ENCODE peak calls at places on chromosomes 4 and X, in seven cellular contexts. One of them, this sample, is unnamed.

GRCh38 chr4:184102927-184103326 is 114.7 kb downstream of the ENPP6 start:
- DNase-seq in neuronal stem cell: no peak
- DNase-seq in IMR-90: no peak
- DNase-seq in H9: no peak
- DNase-seq in H1: no peak
- DNase-seq in mesenchymal stem cell: no peak
- DNase-seq in trophoblast cell: no peak
- DNase-seq in this sample: no peak

GRCh38 chrX:131910565-131910964 is 112.5 kb upstream of the STK26 start:
- DNase-seq in neuronal stem cell: no peak
- DNase-seq in IMR-90: no peak
- DNase-seq in H9: no peak
- DNase-seq in H1: no peak
- DNase-seq in mesenchymal stem cell: no peak
- DNase-seq in trophoblast cell: no peak
- DNase-seq in this sample: no peak

GRCh38 chr4:10622728-10623127 is 61.8 kb downstream of the CLNK start:
- DNase-seq in neuronal stem cell: no peak
- DNase-seq in IMR-90: no peak
- DNase-seq in H9: no peak
- DNase-seq in H1: no peak
- DNase-seq in mesenchymal stem cell: no peak
- DNase-seq in trophoblast cell: peak
- DNase-seq in this sample: peak

GRCh38 chr4:86961605-86962295 is 26.9 kb downstream of the AFF1 start:
- DNase-seq in neuronal stem cell: no peak
- DNase-seq in IMR-90: peak
- DNase-seq in H9: no peak
- DNase-seq in H1: no peak
- DNase-seq in mesenchymal stem cell: peak
- DNase-seq in trophoblast cell: no peak
- DNase-seq in this sample: no peak

GRCh38 chr4:93687304-93687703 is 141.2 kb upstream of the ATOH1 start:
- DNase-seq in neuronal stem cell: no peak
- DNase-seq in IMR-90: no peak
- DNase-seq in H9: no peak
- DNase-seq in H1: no peak
- DNase-seq in mesenchymal stem cell: no peak
- DNase-seq in trophoblast cell: no peak
- DNase-seq in this sample: no peak

GRCh38 chrX:12771445-12772069 is 19.7 kb upstream of the PRPS2 start:
- DNase-seq in neuronal stem cell: peak
- DNase-seq in IMR-90: peak
- DNase-seq in H9: peak
- DNase-seq in H1: no peak
- DNase-seq in mesenchymal stem cell: peak
- DNase-seq in trophoblast cell: peak
- DNase-seq in this sample: peak

GRCh38 chr4:121736735-121737351 is 28.1 kb downstream of the SMIM43 start:
- DNase-seq in neuronal stem cell: peak
- DNase-seq in IMR-90: peak
- DNase-seq in H9: no peak
- DNase-seq in H1: no peak
- DNase-seq in mesenchymal stem cell: peak
- DNase-seq in trophoblast cell: no peak
- DNase-seq in this sample: peak

GRCh38 chr4:76305033-76305687 is 1.4 kb upstream of the STBD1 start:
- DNase-seq in neuronal stem cell: no peak
- DNase-seq in IMR-90: no peak
- DNase-seq in H9: no peak
- DNase-seq in H1: no peak
- DNase-seq in mesenchymal stem cell: no peak
- DNase-seq in trophoblast cell: no peak
- DNase-seq in this sample: no peak

GRCh38 chrX:71367396-71367795 is 1.2 kb downstream of the TAF1 start:
- DNase-seq in neuronal stem cell: no peak
- DNase-seq in IMR-90: no peak
- DNase-seq in H9: no peak
- DNase-seq in H1: no peak
- DNase-seq in mesenchymal stem cell: no peak
- DNase-seq in trophoblast cell: no peak
- DNase-seq in this sample: peak

GRCh38 chr4:168848112-168848511 is 161.9 kb downstream of the CBR4 start:
- DNase-seq in neuronal stem cell: no peak
- DNase-seq in IMR-90: no peak
- DNase-seq in H9: no peak
- DNase-seq in H1: no peak
- DNase-seq in mesenchymal stem cell: peak
- DNase-seq in trophoblast cell: no peak
- DNase-seq in this sample: no peak

GRCh38 chr4:168848977-168849687 is 160.9 kb downstream of the CBR4 start:
- DNase-seq in neuronal stem cell: no peak
- DNase-seq in IMR-90: peak
- DNase-seq in H9: no peak
- DNase-seq in H1: no peak
- DNase-seq in mesenchymal stem cell: peak
- DNase-seq in trophoblast cell: peak
- DNase-seq in this sample: peak

GRCh38 chr4:168852387-168852786 is 157.7 kb downstream of the CBR4 start:
- DNase-seq in neuronal stem cell: no peak
- DNase-seq in IMR-90: no peak
- DNase-seq in H9: no peak
- DNase-seq in H1: no peak
- DNase-seq in mesenchymal stem cell: no peak
- DNase-seq in trophoblast cell: no peak
- DNase-seq in this sample: no peak

GRCh38 chr4:168852933-168853713 is 156.9 kb downstream of the CBR4 start:
- DNase-seq in neuronal stem cell: no peak
- DNase-seq in IMR-90: no peak
- DNase-seq in H9: no peak
- DNase-seq in H1: no peak
- DNase-seq in mesenchymal stem cell: no peak
- DNase-seq in trophoblast cell: no peak
- DNase-seq in this sample: no peak

GRCh38 chr4:168850016-168850415 is 160.0 kb downstream of the CBR4 start:
- DNase-seq in neuronal stem cell: no peak
- DNase-seq in IMR-90: no peak
- DNase-seq in H9: no peak
- DNase-seq in H1: no peak
- DNase-seq in mesenchymal stem cell: no peak
- DNase-seq in trophoblast cell: no peak
- DNase-seq in this sample: peak
- H2BK120ac ChIP-seq in neuronal stem cell: no peak
- H2BK120ac ChIP-seq in IMR-90: peak
- H2BK120ac ChIP-seq in H9: no peak
- H2BK120ac ChIP-seq in H1: no peak
- H2BK120ac ChIP-seq in mesenchymal stem cell: no peak
- H2BK120ac ChIP-seq in trophoblast cell: no peak
- H2BK120ac ChIP-seq in this sample: no peak

DNA sequence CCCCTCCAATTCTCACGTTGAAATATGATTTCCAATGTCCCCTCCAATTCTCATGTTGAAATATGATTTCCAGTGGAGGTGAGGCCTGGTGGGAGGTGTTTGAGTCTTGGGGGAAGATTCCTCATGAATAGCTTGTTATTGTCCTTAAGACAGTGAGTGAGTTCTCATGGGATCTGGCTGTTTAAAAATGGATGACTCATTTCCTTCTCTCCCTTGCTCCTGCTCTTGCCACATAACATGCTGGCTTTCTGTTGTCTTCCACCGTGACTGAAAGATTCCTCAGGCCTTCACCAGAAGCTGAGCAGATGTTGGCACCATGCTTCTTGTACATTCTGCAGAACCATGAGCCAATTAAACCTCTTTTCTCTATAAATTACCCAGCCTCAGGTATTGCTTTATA is 346.8 kb upstream of the TECRL start:
- DNase-seq in neuronal stem cell: no peak
- DNase-seq in IMR-90: no peak
- DNase-seq in H9: no peak
- DNase-seq in H1: no peak
- DNase-seq in mesenchymal stem cell: peak
- DNase-seq in trophoblast cell: no peak
- DNase-seq in this sample: no peak
- H2BK5ac ChIP-seq in neuronal stem cell: no peak
- H2BK5ac ChIP-seq in IMR-90: no peak
- H2BK5ac ChIP-seq in H9: no peak
- H2BK5ac ChIP-seq in H1: no peak
- H2BK5ac ChIP-seq in mesenchymal stem cell: no peak
- H2BK5ac ChIP-seq in trophoblast cell: no peak
- H2BK5ac ChIP-seq in this sample: no peak

GRCh38 chrX:137290011-137290410 is 256.2 kb upstream of the GPR101 start:
- DNase-seq in neuronal stem cell: no peak
- DNase-seq in IMR-90: no peak
- DNase-seq in H9: no peak
- DNase-seq in H1: no peak
- DNase-seq in mesenchymal stem cell: no peak
- DNase-seq in trophoblast cell: no peak
- DNase-seq in this sample: no peak
- H2BK120ac ChIP-seq in neuronal stem cell: no peak
- H2BK120ac ChIP-seq in IMR-90: no peak
- H2BK120ac ChIP-seq in H9: no peak
- H2BK120ac ChIP-seq in H1: no peak
- H2BK120ac ChIP-seq in mesenchymal stem cell: no peak
- H2BK120ac ChIP-seq in trophoblast cell: no peak
- H2BK120ac ChIP-seq in this sample: no peak

GRCh38 chrX:67749536-67749935 is 205.7 kb downstream of the AR start:
- DNase-seq in neuronal stem cell: no peak
- DNase-seq in IMR-90: no peak
- DNase-seq in H9: no peak
- DNase-seq in H1: no peak
- DNase-seq in mesenchymal stem cell: peak
- DNase-seq in trophoblast cell: no peak
- DNase-seq in this sample: no peak
- H2BK5ac ChIP-seq in neuronal stem cell: no peak
- H2BK5ac ChIP-seq in IMR-90: no peak
- H2BK5ac ChIP-seq in H9: no peak
- H2BK5ac ChIP-seq in H1: no peak
- H2BK5ac ChIP-seq in mesenchymal stem cell: no peak
- H2BK5ac ChIP-seq in trophoblast cell: no peak
- H2BK5ac ChIP-seq in this sample: no peak

GRCh38 chr4:3682236-3683076 is 83.7 kb upstream of the ADRA2C start:
- DNase-seq in neuronal stem cell: no peak
- DNase-seq in IMR-90: no peak
- DNase-seq in H9: no peak
- DNase-seq in H1: no peak
- DNase-seq in mesenchymal stem cell: no peak
- DNase-seq in trophoblast cell: no peak
- DNase-seq in this sample: no peak

GRCh38 chr4:3679071-3679825 is 86.9 kb upstream of the ADRA2C start:
- DNase-seq in neuronal stem cell: no peak
- DNase-seq in IMR-90: no peak
- DNase-seq in H9: peak
- DNase-seq in H1: no peak
- DNase-seq in mesenchymal stem cell: no peak
- DNase-seq in trophoblast cell: no peak
- DNase-seq in this sample: no peak

GRCh38 chr4:3679851-3680311 is 86.3 kb upstream of the ADRA2C start:
- DNase-seq in neuronal stem cell: no peak
- DNase-seq in IMR-90: no peak
- DNase-seq in H9: peak
- DNase-seq in H1: no peak
- DNase-seq in mesenchymal stem cell: no peak
- DNase-seq in trophoblast cell: no peak
- DNase-seq in this sample: no peak

GRCh38 chr4:3681191-3681590 is 85.0 kb upstream of the ADRA2C start:
- DNase-seq in neuronal stem cell: no peak
- DNase-seq in IMR-90: no peak
- DNase-seq in H9: peak
- DNase-seq in H1: no peak
- DNase-seq in mesenchymal stem cell: no peak
- DNase-seq in trophoblast cell: no peak
- DNase-seq in this sample: no peak

GRCh38 chr4:3680656-3681055 is 85.5 kb upstream of the ADRA2C start:
- DNase-seq in neuronal stem cell: no peak
- DNase-seq in IMR-90: no peak
- DNase-seq in H9: peak
- DNase-seq in H1: no peak
- DNase-seq in mesenchymal stem cell: no peak
- DNase-seq in trophoblast cell: no peak
- DNase-seq in this sample: no peak
- H2BK120ac ChIP-seq in neuronal stem cell: no peak
- H2BK120ac ChIP-seq in IMR-90: no peak
- H2BK120ac ChIP-seq in H9: no peak
- H2BK120ac ChIP-seq in H1: no peak
- H2BK120ac ChIP-seq in mesenchymal stem cell: no peak
- H2BK120ac ChIP-seq in trophoblast cell: no peak
- H2BK120ac ChIP-seq in this sample: no peak

This sample was measured in mesendoderm.